ENCODE peak calls at places on chromosomes 11 and 22, in five cellular contexts. C, F, Z, P and G are unnamed samples.
A peak's percentile ranks its signal among the peaks of the same experiment; 100 is the strongest.

GRCh38 chr11:67195971-67196418 is 70.3 kb upstream of the GRK2 start:
- DNase-seq in F (peak; percentile 33), P (no peak), C (no peak), Z (no peak), G (peak; percentile 89)

GRCh38 chr11:69321877-69322350 is 28.0 kb downstream of the MYEOV start:
- DNase-seq in Z (no peak), P (peak; percentile 45), C (no peak), F (peak; percentile 68), G (peak; percentile 82)

GRCh38 chr11:62593434-62594044 is 2.2 kb upstream of the TUT1 start:
- DNase-seq in Z (peak; percentile 66), F (peak; percentile 86), C (peak; percentile 40), P (no peak), G (no peak)

GRCh38 chr11:44110231-44110679 is 14.8 kb downstream of the EXT2 start:
- DNase-seq in Z (peak; percentile 27), P (peak; percentile 9), C (peak; percentile 53), F (peak; percentile 63), G (no peak)

GRCh38 chr11:123188508-123189165 is 6.4 kb downstream of the CLMP start:
- DNase-seq in Z (no peak), C (no peak), F (peak; percentile 93), P (peak; percentile 97), G (peak; percentile 49)

GRCh38 chr11:31711137-31711536 is 100.0 kb downstream of the PAX6 start:
- DNase-seq in C (peak; percentile 30), F (no peak), Z (no peak), P (no peak), G (no peak)

GRCh38 chr11:94032725-94033124 is 11.6 kb downstream of the HEPHL1 start:
- DNase-seq in Z (no peak), C (no peak), P (no peak), F (no peak), G (no peak)

GRCh38 chr11:95418916-95419315 is 187.9 kb upstream of the SESN3 start:
- DNase-seq in F (no peak), C (no peak), P (no peak), Z (no peak), G (no peak)

GRCh38 chr22:25176175-25176574 is 23.5 kb upstream of the CRYBB3 start:
- DNase-seq in Z (no peak), P (no peak), C (no peak), F (no peak), G (no peak)

GRCh38 chr11:65625628-65626342 is 10.2 kb downstream of the PCNX3 start:
- DNase-seq in C (no peak), F (peak; percentile 50), P (no peak), Z (peak; percentile 33), G (no peak)

GRCh38 chr22:19473578-19473977 is 5.4 kb downstream of the UFD1 start:
- DNase-seq in F (no peak), Z (no peak), P (no peak), C (no peak), G (no peak)

GRCh38 chr11:74442601-74443000 is 24.7 kb downstream of the KCNE3 start:
- DNase-seq in F (no peak), Z (no peak), P (no peak), C (no peak), G (no peak)